ENCODE peak calls at places on chromosome 2, in ten cellular contexts. L is non-pigmented ciliary epithelial cell; Y is amygdala; D is stimulated activated CD8-positive, alpha-beta memory T cell treated with anti-CD3 and anti-CD28 coated beads, Interleukin-4, amount 100 ng/mL, for 1 hour; A is A549; T is type B pancreatic cell; M is activated CD8-positive, alpha-beta T cell treated with anti-CD3 and anti-CD28 coated beads, Interleukin-2, amount 10 ng/mL, durations not matched to agents 7 days and 5 days; B is lower leg skin; S is AG09319; C is globus pallidus. W is an unnamed sample.

GRCh38 chr2:11314482-11314881 is 30.0 kb downstream of the ROCK2 start:
- DNase-seq in L (no peak), Y (no peak), D (no peak), A (no peak), T (no peak), M (no peak), B (no peak), S (no peak), C (no peak), W (no peak)

GRCh38 chr2:15705310-15705709 is 113.6 kb downstream of the DDX1 start:
- DNase-seq in L (no peak), Y (no peak), D (no peak), A (no peak), T (no peak), M (no peak), B (no peak), S (no peak), C (no peak), W (no peak)

GRCh38 chr2:79576431-79576830 is 63.6 kb downstream of the CTNNA2 start:
- DNase-seq in L (no peak), Y (no peak), D (no peak), A (no peak), T (no peak), M (no peak), B (no peak), S (no peak), C (no peak), W (no peak)

GRCh38 chr2:174088706-174089105 is 123.5 kb upstream of the SP3 start:
- DNase-seq in L (no peak), Y (no peak), D (no peak), A (no peak), T (no peak), M (no peak), B (no peak), S (no peak), C (no peak), W (no peak)

GRCh38 chr2:61255580-61256437 is 93.8 kb downstream of the C2orf74 start:
- DNase-seq in L (peak; percentile 82), Y (no peak), D (no peak), A (no peak), T (no peak), M (no peak), B (no peak), S (peak; percentile 32), C (no peak), W (no peak)

GRCh38 chr2:71157124-71157802 is 26.8 kb downstream of the MPHOSPH10 start:
- DNase-seq in L (no peak), Y (peak; percentile 6), D (peak; percentile 40), A (peak; percentile 63), T (peak; percentile 79), M (peak; percentile 68), B (no peak), S (no peak), C (peak; percentile 45), W (no peak)

GRCh38 chr2:239772721-239773120 is 252.4 kb downstream of the NDUFA10 start:
- DNase-seq in L (no peak), Y (no peak), D (no peak), A (no peak), T (no peak), M (no peak), B (no peak), S (no peak), C (no peak), W (peak; percentile 35)

GRCh38 chr2:112486895-112487294 is 4.9 kb downstream of the TTL start:
- DNase-seq in L (no peak), Y (no peak), D (no peak), A (no peak), T (no peak), M (no peak), B (no peak), S (no peak), C (no peak), W (no peak)

GRCh38 chr2:219689676-219690628 is 62.5 kb downstream of the SLC4A3 start:
- DNase-seq in L (peak; percentile 58), Y (no peak), D (no peak), A (peak; percentile 57), T (no peak), M (peak; percentile 67), B (peak; percentile 34), S (no peak), C (peak; percentile 35), W (no peak)

GRCh38 chr2:39606585-39606984 is 59.1 kb upstream of the TMEM178A start:
- DNase-seq in L (no peak), Y (no peak), D (no peak), A (no peak), T (no peak), M (no peak), B (no peak), S (no peak), C (no peak), W (no peak)

GRCh38 chr2:86078801-86079545 is 26.7 kb downstream of the POLR1A start:
- DNase-seq in L (no peak), Y (no peak), D (no peak), A (no peak), T (no peak), M (peak; percentile 59), B (no peak), S (no peak), C (peak; percentile 86), W (no peak)

GRCh38 chr2:213199871-213200270 is 48.5 kb upstream of the IKZF2 start:
- DNase-seq in L (no peak), Y (no peak), D (no peak), A (no peak), T (no peak), M (no peak), B (no peak), S (peak; percentile 36), C (no peak), W (no peak)

GRCh38 chr2:234322766-234323465 is 174.0 kb downstream of the ARL4C start:
- DNase-seq in L (no peak), Y (no peak), D (no peak), A (no peak), T (no peak), M (no peak), B (no peak), S (no peak), C (no peak), W (no peak)

GRCh38 chr2:96084006-96084857 is 32.1 kb downstream of the ADRA2B start:
- DNase-seq in L (no peak), Y (no peak), D (no peak), A (no peak), T (peak; percentile 64), M (no peak), B (peak; percentile 11), S (no peak), C (no peak), W (peak; percentile 81)

GRCh38 chr2:84881581-84882414 is 914 bp upstream of the TRABD2A start:
- DNase-seq in L (no peak), Y (no peak), D (peak; percentile 80), A (peak; percentile 88), T (peak; percentile 82), M (peak; percentile 94), B (peak; percentile 83), S (peak; percentile 48), C (peak; percentile 73), W (peak; percentile 91)

GRCh38 chr2:47631840-47632398 is 151.0 kb upstream of the MSH6 start:
- DNase-seq in L (peak; percentile 28), Y (no peak), D (no peak), A (peak; percentile 97), T (no peak), M (no peak), B (peak; percentile 23), S (no peak), C (no peak), W (peak; percentile 86)

GRCh38 chr2:38528008-38528442 is 74.7 kb downstream of the HNRNPLL start:
- DNase-seq in L (no peak), Y (no peak), D (no peak), A (peak; percentile 68), T (no peak), M (peak; percentile 38), B (no peak), S (no peak), C (peak; percentile 13), W (no peak)

GRCh38 chr2:69449906-69450305 is 12.7 kb upstream of the NFU1 start:
- DNase-seq in L (no peak), Y (no peak), D (no peak), A (no peak), T (no peak), M (no peak), B (no peak), S (no peak), C (no peak), W (no peak)

GRCh38 chr2:130872276-130873125 is 35.8 kb downstream of the ARHGEF4 start:
- DNase-seq in L (no peak), Y (no peak), D (no peak), A (no peak), T (no peak), M (no peak), B (no peak), S (no peak), C (no peak), W (peak; percentile 84)

GRCh38 chr2:23566236-23567142 is 181.5 kb downstream of the KLHL29 start:
- DNase-seq in L (no peak), Y (no peak), D (no peak), A (peak; percentile 74), T (no peak), M (peak; percentile 62), B (no peak), S (no peak), C (no peak), W (no peak)

GRCh38 chr2:2881507-2881906 is 496.1 kb downstream of the EIPR1 start:
- DNase-seq in L (no peak), Y (no peak), D (no peak), A (no peak), T (no peak), M (no peak), B (no peak), S (no peak), C (no peak), W (peak; percentile 49)